ENCODE peak calls at places on chromosomes 16 and 17, in ten cellular contexts. L is AG10803, B is fibroblast of mammary gland, U is colonic mucosa, Q is lower leg skin, V is breast epithelium, K is ovary, Z is neural progenitor cell, R is OCI-LY7, W is HCT116. N is an unnamed sample.

GRCh38 chr16:12576878-12577277 is 226.8 kb downstream of the CPPED1 start:
- DNase-seq in U (no peak), L (no peak), Q (no peak), Z (no peak), W (no peak), R (no peak), K (no peak), B (no peak), V (no peak), N (no peak)

GRCh38 chr17:33494156-33494555 is 201.1 kb upstream of the ASIC2 start:
- DNase-seq in U (no peak), Z (no peak), B (peak; percentile 64), R (no peak), L (peak; percentile 8), V (no peak), W (no peak), Q (no peak), K (no peak), N (no peak)

GRCh38 chr17:42061641-42062487 is 11.5 kb upstream of the C17orf113 start:
- DNase-seq in U (no peak), W (no peak), Q (no peak), R (no peak), K (no peak), B (no peak), V (no peak), L (no peak), Z (no peak), N (no peak)

GRCh38 chr17:8673621-8674020 is 43.1 kb upstream of the MYH10 start:
- DNase-seq in R (peak; percentile 8), Q (no peak), U (no peak), Z (no peak), L (peak; percentile 69), V (no peak), W (no peak), B (peak; percentile 75), K (no peak), N (peak; percentile 99)

GRCh38 chr16:9092963-9093477 is 1.6 kb downstream of the HAPSTR1 start:
- DNase-seq in U (peak; percentile 38), Q (peak; percentile 44), W (no peak), R (peak; percentile 62), K (peak; percentile 45), L (no peak), V (no peak), Z (peak; percentile 54), B (no peak), N (no peak)

GRCh38 chr17:45809484-45809883 is 25.4 kb downstream of the CRHR1 start:
- DNase-seq in W (no peak), K (no peak), L (no peak), U (no peak), V (no peak), Z (no peak), R (no peak), B (no peak), Q (no peak), N (no peak)

GRCh38 chr16:77951788-77952187 is 70.6 kb upstream of the CLEC3A start:
- DNase-seq in R (peak; percentile 33), B (no peak), V (no peak), W (peak; percentile 18), K (no peak), Z (peak; percentile 50), U (no peak), Q (no peak), L (no peak), N (no peak)

GRCh38 chr16:2035431-2036199 is 8.9 kb downstream of the NHERF2 start:
- DNase-seq in W (no peak), B (peak; percentile 70), K (peak; percentile 85), R (no peak), U (peak; percentile 48), V (peak; percentile 65), L (peak; percentile 86), Z (peak; percentile 47), Q (no peak), N (peak; percentile 78)

GRCh38 chr17:21303441-21304065 is 19.0 kb downstream of the MAP2K3 start:
- DNase-seq in L (no peak), W (no peak), Z (no peak), Q (no peak), K (peak; percentile 13), R (no peak), B (no peak), V (no peak), U (no peak), N (no peak)

GRCh38 chr17:63246344-63246743 is 199.8 kb downstream of the CYB561 start:
- DNase-seq in V (no peak), K (no peak), Z (no peak), U (no peak), L (peak; percentile 25), R (no peak), B (peak; percentile 66), W (no peak), Q (no peak), N (peak; percentile 18)

GRCh38 chr17:51161541-51161940 is 4.7 kb upstream of the NME2 start:
- DNase-seq in V (no peak), U (no peak), W (no peak), Z (no peak), K (no peak), Q (no peak), L (no peak), R (no peak), B (no peak), N (no peak)

GRCh38 chr17:51165680-51166197 is 472 bp upstream of the NME2 start:
- DNase-seq in V (no peak), R (no peak), Q (no peak), W (no peak), K (no peak), Z (peak; percentile 48), B (no peak), U (no peak), L (peak; percentile 25), N (no peak)

GRCh38 chr17:51166987-51167931 is 1.0 kb downstream of the NME2 start:
- DNase-seq in W (no peak), Z (peak; percentile 66), B (no peak), K (peak; percentile 76), V (no peak), Q (no peak), L (peak; percentile 20), U (peak; percentile 65), R (peak; percentile 78), N (peak; percentile 31)

GRCh38 chr17:51166198-51166986 is at the start of gene NME2:
- DNase-seq in L (peak; percentile 81), B (peak; percentile 77), U (peak; percentile 94), Z (peak; percentile 93), W (peak; percentile 76), Q (peak; percentile 82), K (peak; percentile 94), V (peak; percentile 84), R (peak; percentile 86), N (peak; percentile 74)

GRCh38 chr17:51164911-51165679 is 1.1 kb upstream of the NME2 start:
- DNase-seq in R (no peak), Z (peak; percentile 50), Q (no peak), W (no peak), L (no peak), V (no peak), K (no peak), B (no peak), U (no peak), N (no peak)
- H3K4me3 ChIP-seq in R (peak overlapping the region; percentile 83), Z (peak overlapping the region; percentile 66), Q (no peak overlapping the region), W (peak overlapping the region; percentile 90), L (peak overlapping the region; percentile 92), V (peak overlapping the region; percentile 94), K (peak overlapping the region; percentile 73), B (peak overlapping the region; percentile 72), U (peak overlapping the region; percentile 61), N (no peak overlapping the region)

GRCh38 chr16:19393226-19394074 is 24.2 kb upstream of the TMC5 start:
- DNase-seq in R (no peak), U (peak; percentile 81), W (peak; percentile 89), Q (no peak), B (peak; percentile 27), V (no peak), Z (peak; percentile 55), L (no peak), K (no peak), N (peak; percentile 23)

GRCh38 chr16:19392352-19392751 is 25.3 kb upstream of the TMC5 start:
- DNase-seq in Z (no peak), V (no peak), K (no peak), U (no peak), R (no peak), L (no peak), W (no peak), Q (no peak), B (no peak), N (no peak)

GRCh38 chr16:19384656-19385055 is 33.0 kb upstream of the TMC5 start:
- DNase-seq in V (peak; percentile 68), K (no peak), W (peak; percentile 78), L (no peak), R (peak; percentile 13), B (no peak), Z (no peak), U (peak; percentile 67), Q (no peak), N (no peak)

GRCh38 chr16:19386555-19386954 is 31.1 kb upstream of the TMC5 start:
- DNase-seq in W (no peak), B (no peak), Z (no peak), R (no peak), V (no peak), U (no peak), Q (no peak), L (no peak), K (no peak), N (no peak)

GRCh38 chr16:19389246-19389645 is 28.4 kb upstream of the TMC5 start:
- DNase-seq in V (peak; percentile 39), Q (peak; percentile 28), R (peak; percentile 60), W (no peak), Z (peak; percentile 73), K (no peak), U (peak; percentile 91), L (no peak), B (peak; percentile 21), N (peak; percentile 14)
- TF ChIP-seq CTCF in V (peak; percentile 55), Q (no peak), R (peak; percentile 77), W (peak; percentile 58), Z (peak; percentile 72), K (no peak), U (peak; percentile 49), L (peak; percentile 33), B (peak; percentile 50), N (peak; percentile 37)

DNA sequence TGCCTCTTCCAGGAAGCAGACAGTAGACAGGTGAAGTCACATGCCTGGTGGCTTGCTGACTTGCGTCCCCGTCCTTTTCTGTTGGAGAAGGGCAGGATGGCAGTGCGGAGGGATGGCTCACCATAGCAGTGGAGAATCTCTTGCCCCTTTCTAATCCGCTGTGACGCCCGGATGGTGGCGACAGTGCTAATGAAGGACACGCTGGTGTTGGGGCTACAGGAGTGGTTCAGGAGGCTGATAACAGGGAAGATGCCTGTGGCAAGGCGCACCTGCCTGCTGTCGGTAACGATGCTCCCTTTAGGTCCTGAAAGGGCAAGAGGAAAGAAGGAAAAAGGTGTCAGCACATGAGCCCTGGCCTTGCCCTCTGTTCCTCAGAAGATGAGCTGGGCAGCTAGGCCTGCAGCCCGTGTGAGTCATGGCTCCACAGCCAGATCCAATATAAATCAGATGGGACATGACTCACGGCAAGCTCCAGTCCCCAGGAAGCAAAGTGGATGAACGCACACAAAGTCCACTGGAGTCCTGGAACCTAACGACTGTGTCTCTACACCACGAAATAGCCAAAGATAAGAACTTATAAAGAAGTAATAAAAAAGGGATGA is 25.5 kb downstream of the SERPINF1 start:
- DNase-seq in V (no peak), L (peak; percentile 90), U (peak; percentile 63), R (no peak), K (peak; percentile 77), W (peak; percentile 69), B (peak; percentile 96), Z (no peak), Q (peak; percentile 70), N (peak; percentile 93)
- H3K4me3 ChIP-seq in V (no peak overlapping the region), L (no peak overlapping the region), U (no peak overlapping the region), R (no peak overlapping the region), K (no peak overlapping the region), W (no peak overlapping the region), B (peak overlapping the region; percentile 1), Z (no peak overlapping the region), Q (no peak overlapping the region), N (no peak overlapping the region)

GRCh38 chr17:16285646-16286008 is 67.6 kb downstream of the CENPV start:
- DNase-seq in Z (no peak), R (no peak), B (no peak), V (no peak), Q (no peak), W (no peak), K (no peak), L (no peak), U (no peak), N (no peak)
- TF ChIP-seq CTCF in Z (peak; percentile 64), R (peak; percentile 86), B (peak; percentile 47), V (peak; percentile 23), Q (no peak), W (peak; percentile 23), K (no peak), L (peak; percentile 41), U (peak; percentile 55), N (peak; percentile 44)